ENCODE peak calls at places on chromosomes 6 and 20, in four cellular contexts. C is HepG2, X is A549, Y is GM12878. V is an unnamed sample. For H3K4me1, the result is how much of the 10 kb centered on the place peaks cover.

GRCh38 chr6:20265842-20266241 is 53.6 kb upstream of the MBOAT1 start:
- DNase-seq in C (no peak), X (no peak), Y (no peak), V (no peak)

GRCh38 chr20:53655909-53656652 is 62.4 kb upstream of the ZNF217 start:
- DNase-seq in C (no peak), X (no peak), Y (no peak), V (no peak)

GRCh38 chr20:2086980-2087377 is 14.6 kb upstream of the STK35 start:
- DNase-seq in C (no peak), X (no peak), Y (no peak), V (no peak)

GRCh38 chr6:44702292-44702691 is 314.8 kb downstream of the CDC5L start:
- DNase-seq in C (no peak), X (no peak), Y (no peak), V (no peak)

GRCh38 chr6:2166717-2167116 is 78.7 kb downstream of the GMDS start:
- DNase-seq in C (no peak), X (no peak), Y (no peak), V (no peak)

GRCh38 chr20:11274137-11274536 is 600.3 kb upstream of the JAG1 start:
- DNase-seq in C (peak), X (peak), Y (no peak), V (peak)

GRCh38 chr20:41782730-41783406 is 164.7 kb upstream of the CHD6 start:
- DNase-seq in C (no peak), X (no peak), Y (no peak), V (no peak)

GRCh38 chr6:103675807-103676406 is 1183.8 kb downstream of the HACE1 start:
- DNase-seq in C (no peak), X (no peak), Y (no peak), V (peak)

GRCh38 chr6:9620263-9620662 is 794.6 kb downstream of the TFAP2A start:
- DNase-seq in C (no peak), X (no peak), Y (no peak), V (no peak)

GRCh38 chr6:164286021-164286420 is 871.5 kb downstream of the QKI start:
- DNase-seq in C (no peak), X (no peak), Y (no peak), V (peak)

GRCh38 chr6:43088654-43089056 is 12.5 kb downstream of the PTK7 start:
- DNase-seq in C (no peak), X (no peak), Y (no peak), V (no peak)

GRCh38 chr6:56862415-56863175 is 92.3 kb upstream of the BEND6 start:
- DNase-seq in C (no peak), X (no peak), Y (no peak), V (peak)

GRCh38 chr6:5175195-5175594 is 85.6 kb downstream of the LYRM4 start:
- DNase-seq in C (no peak), X (no peak), Y (no peak), V (no peak)

DNA sequence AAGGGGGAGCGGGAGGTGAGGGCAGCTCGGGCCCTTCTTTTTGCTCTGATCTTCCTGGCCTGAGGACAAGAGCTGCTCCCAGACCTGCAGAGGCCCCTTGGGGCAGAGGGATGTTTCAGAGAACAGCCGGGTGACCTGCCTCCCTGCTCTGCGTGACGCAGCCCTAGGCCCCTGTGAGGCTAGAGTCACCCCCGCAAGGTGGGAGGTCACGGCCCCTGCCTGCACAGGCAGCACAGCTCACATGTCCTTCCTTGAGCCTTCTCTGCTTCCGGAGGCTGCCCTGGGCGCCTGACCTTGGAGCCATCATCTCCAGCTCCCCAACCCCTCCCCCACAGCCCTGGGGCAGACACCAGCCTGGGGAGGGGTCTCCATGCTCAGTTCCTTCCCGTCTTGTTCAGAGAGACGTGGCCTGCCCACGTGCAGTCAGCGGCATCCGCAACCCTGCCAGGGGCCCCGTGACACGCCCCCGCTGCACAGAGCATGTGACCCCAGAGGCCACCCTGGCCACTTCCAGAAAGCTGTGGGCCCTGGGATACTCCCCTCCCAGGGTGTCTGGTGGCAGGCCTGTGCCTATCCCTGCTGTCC is at the start of gene BIRC7:
- DNase-seq in C (no peak), X (no peak), Y (no peak), V (no peak)
- H3K4me1 ChIP-seq in C (half or more), X (half or more), Y (under half), V (under half)

DNA sequence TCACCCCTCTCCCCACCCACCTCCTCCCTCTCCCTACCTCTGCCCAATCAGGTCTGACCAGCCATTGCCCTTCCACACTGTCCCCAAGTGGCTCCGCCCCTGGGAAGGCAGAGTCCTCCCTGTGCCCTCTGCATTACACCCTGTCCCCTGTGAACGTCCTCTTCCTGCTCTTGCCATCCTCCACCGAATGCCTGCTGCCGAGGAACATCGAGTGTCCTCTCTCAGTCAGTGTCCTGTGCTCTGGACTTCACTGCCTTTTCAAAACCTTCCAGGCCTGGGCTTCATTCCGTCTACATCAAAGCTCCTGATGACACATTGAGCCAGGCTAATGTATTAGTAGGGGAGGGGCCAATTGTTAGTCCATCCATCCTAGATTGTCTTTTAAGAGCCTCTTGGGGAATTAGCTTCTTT is 3.3 kb upstream of the PACSIN1 start:
- DNase-seq in C (peak), X (peak), Y (no peak), V (no peak)
- TF ChIP-seq MYC in C (no peak), X (no peak), Y (no peak), V (no peak)

GRCh38 chr20:48421547-48421946 is 406.3 kb downstream of the PREX1 start:
- DNase-seq in C (no peak), X (no peak), Y (no peak), V (no peak)
- H3K4me3 ChIP-seq in C (no peak), X (no peak), Y (no peak), V (no peak)

DNA sequence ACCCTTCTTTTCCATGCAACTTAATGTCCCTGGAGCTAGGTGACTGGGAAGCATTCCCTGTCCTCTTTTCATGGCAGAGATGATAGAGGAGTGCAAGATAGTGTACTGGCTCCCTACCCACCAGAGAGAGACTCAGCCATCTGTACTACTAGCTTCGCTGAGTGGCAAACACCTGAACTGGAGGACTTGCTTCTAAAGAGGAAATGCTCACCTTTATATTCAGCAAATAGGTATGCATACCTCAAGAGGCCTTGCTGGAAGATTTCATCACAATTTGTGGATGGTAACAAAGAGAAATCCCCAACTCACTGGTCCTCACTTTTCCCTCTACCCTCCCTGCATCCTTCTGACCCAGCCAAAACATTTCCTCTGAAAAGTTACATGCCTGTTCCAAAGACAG is 124.1 kb downstream of the FOXA2 start:
- DNase-seq in C (no peak), X (no peak), Y (no peak), V (no peak)
- H3K4me1 ChIP-seq in C (under half), X (under half), Y (under half), V (under half)

GRCh38 chr6:52208612-52209011 is 22.4 kb downstream of the IL17A start:
- DNase-seq in C (no peak), X (no peak), Y (no peak), V (no peak)

GRCh38 chr6:52213127-52213526 is 27.0 kb downstream of the IL17A start:
- DNase-seq in C (peak), X (no peak), Y (no peak), V (no peak)

GRCh38 chr6:52207066-52207465 is 20.9 kb downstream of the IL17A start:
- DNase-seq in C (no peak), X (no peak), Y (no peak), V (no peak)

GRCh38 chr6:52215787-52216186 is 28.5 kb downstream of the IL17F start:
- DNase-seq in C (no peak), X (no peak), Y (no peak), V (no peak)

DNA sequence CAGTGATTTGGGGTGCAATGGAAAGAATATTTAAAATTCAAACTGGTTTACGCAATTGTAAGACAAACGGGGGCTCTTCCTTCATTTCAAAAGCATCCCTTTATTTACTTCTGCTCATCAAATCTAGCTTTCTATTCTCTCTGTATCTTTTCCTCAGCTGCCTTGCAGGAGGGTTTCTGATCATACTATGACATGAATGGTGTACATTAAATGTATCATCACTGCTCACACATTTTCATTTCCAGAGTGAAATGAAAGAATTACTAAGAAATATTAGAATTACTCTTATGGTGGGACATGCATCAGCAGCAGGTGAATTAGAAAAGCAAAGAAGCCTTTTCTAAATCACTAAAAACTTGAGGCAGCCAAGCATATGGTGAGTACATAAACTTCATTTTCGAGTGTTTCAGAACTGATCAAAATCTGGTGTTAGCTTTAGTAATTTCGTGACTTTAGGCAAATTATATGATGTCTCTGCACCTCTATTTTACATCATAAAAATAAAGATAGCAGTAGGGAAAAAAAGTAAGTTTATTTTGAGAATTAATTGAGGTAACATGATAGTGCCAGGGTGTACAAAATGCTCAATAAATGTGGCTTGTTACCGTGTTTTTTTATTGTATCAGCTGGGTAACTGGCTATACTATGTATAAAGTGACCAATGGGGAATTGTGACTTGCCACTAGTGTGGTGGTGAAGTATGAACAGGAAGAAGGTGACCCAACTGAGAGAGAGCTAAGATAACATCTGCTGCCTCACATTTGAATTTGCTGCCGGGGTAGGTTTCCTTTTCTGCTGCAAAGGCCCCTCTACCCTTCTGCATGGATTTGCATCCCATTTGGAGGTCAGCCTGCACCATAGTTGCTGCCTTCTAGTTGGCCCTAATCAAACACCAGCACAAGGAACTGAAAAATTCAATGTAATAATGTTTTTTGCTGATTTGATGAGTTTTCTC is 23.8 kb downstream of the IL17A start:
- DNase-seq in C (no peak), X (no peak), Y (no peak), V (no peak)
- TF ChIP-seq MYC in C (no peak), X (no peak), Y (no peak), V (no peak)

GRCh38 chr6:157798851-157799250 is 24.2 kb upstream of the SNX9 start:
- DNase-seq in C (no peak), X (no peak), Y (no peak), V (no peak)

GRCh38 chr6:157800420-157801237 is 22.4 kb upstream of the SNX9 start:
- DNase-seq in C (no peak), X (no peak), Y (peak), V (no peak)

GRCh38 chr6:157792671-157793070 is 30.4 kb upstream of the SNX9 start:
- DNase-seq in C (no peak), X (no peak), Y (no peak), V (peak)

GRCh38 chr6:157791461-157791860 is 31.6 kb upstream of the SNX9 start:
- DNase-seq in C (no peak), X (no peak), Y (no peak), V (no peak)

DNA sequence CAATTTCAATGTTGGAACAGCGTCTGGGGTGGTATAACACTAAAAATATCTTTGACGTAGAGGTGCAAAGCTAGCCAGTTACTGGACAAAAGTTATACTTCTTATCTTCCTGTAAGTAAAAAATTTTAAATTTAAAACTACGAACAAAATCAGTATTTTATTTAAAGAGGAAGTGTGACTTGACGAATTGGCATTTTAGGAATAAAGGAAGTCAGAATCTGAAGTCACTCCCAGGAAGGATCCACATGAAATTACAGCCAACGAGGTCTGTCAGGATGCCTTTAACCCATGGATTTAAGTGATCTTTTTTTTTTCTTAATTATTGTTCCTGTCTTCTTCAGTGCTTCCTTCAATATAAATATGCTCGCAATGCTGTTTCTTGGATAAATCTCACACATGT is 27.2 kb upstream of the SNX9 start:
- DNase-seq in C (no peak), X (no peak), Y (no peak), V (no peak)
- H3K4me3 ChIP-seq in C (no peak), X (no peak), Y (no peak), V (no peak)

DNA sequence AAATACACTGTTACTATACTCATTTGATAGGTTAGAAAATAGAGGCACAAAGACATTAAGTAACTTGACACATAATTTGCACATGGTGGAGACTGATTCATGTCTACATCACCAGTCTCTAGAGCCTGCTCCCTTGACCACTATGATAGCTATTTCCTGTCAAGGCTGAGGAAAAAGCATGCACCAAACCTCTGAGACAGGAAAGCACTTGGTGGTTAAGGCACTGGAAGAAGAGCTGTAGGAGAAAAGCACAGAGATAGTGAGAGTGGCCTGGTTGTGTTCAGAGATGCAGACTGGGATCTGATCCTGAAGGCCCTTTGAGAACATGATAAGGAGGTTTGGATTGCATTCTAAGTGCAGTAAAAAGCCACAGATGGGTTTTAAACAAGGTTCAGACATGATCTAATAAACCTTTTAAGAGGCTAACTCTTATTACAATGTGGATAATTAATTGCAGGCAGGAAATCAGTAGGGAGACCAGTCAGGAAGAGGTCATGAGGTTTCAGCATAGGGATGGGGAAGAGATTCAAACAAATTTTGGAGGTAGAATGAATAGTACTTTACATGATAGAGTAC is 168.9 kb downstream of the PHF3 start:
- DNase-seq in C (no peak), X (no peak), Y (no peak), V (peak)
- H3K4me1 ChIP-seq in C (half or more), X (under half), Y (under half), V (under half)

GRCh38 chr20:56606174-56606945 is 22.7 kb upstream of the TFAP2C start:
- DNase-seq in C (no peak), X (no peak), Y (no peak), V (no peak)

GRCh38 chr20:56595746-56596478 is 33.2 kb upstream of the TFAP2C start:
- DNase-seq in C (no peak), X (no peak), Y (no peak), V (no peak)

GRCh38 chr20:56604690-56605089 is 24.4 kb upstream of the TFAP2C start:
- DNase-seq in C (no peak), X (no peak), Y (no peak), V (no peak)

GRCh38 chr20:56605597-56605996 is 23.5 kb upstream of the TFAP2C start:
- DNase-seq in C (no peak), X (no peak), Y (no peak), V (no peak)

DNA sequence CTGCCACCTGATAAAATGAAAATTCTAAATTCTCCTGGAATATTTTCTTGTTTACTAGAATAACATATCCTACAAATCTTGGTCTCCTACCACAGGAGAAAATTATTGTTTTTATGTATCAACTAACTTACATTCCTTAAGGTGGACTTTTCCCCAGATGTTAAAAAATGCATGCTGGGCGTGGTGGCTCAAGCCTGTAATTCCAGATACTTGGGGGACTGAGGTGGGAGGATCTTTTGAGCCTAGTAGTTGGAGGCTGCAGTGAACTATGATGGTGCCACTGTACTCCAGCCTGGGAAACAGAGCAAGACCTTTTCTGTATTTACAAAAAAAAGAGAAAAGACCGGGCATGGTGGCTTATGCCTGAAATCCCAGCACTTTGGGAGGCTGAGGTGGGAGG is 27.9 kb upstream of the TFAP2C start:
- DNase-seq in C (no peak), X (no peak), Y (no peak), V (no peak)
- TF ChIP-seq MYC in C (no peak), X (no peak), Y (no peak), V (no peak)